ENCODE peak calls at places on chromosomes 1 and 21, in eight cellular contexts. One of them, this sample, is unnamed.

GRCh38 chr21:26966978-26967913 is at the start of gene ADAMTS5:
- DNase-seq in stimulated activated CD4-positive, alpha-beta T cell treated with anti-CD3 and anti-CD28 coated beads, Interleukin-1b, Interleukin-23, amount 100 ng/mL, for 1 hour: no peak
- DNase-seq in neural progenitor cell: peak; percentile 68
- DNase-seq in stimulated activated naive B cell treated with anti-CD40 and anti-IgM and Interleukin-4, amounts not matched to agents 10 μg/mL and 1 μg/mL and 100 μg/mL, for 72 hours: no peak
- DNase-seq in fibroblast of pulmonary artery: peak; percentile 64
- DNase-seq in fibroblast of gingiva: peak; percentile 90
- DNase-seq in CD4-positive, alpha-beta memory T cell: no peak
- DNase-seq in T-helper 9 cell: no peak
- DNase-seq in this sample: no peak

GRCh38 chr1:150299716-150300115 is 6.1 kb downstream of the MRPS21 start:
- DNase-seq in neural progenitor cell: no peak
- DNase-seq in stimulated activated CD4-positive, alpha-beta T cell treated with anti-CD3 and anti-CD28 coated beads, Interleukin-1b, Interleukin-23, amount 100 ng/mL, for 1 hour: no peak
- DNase-seq in CD4-positive, alpha-beta memory T cell: no peak
- DNase-seq in fibroblast of pulmonary artery: no peak
- DNase-seq in T-helper 9 cell: no peak
- DNase-seq in fibroblast of gingiva: no peak
- DNase-seq in stimulated activated naive B cell treated with anti-CD40 and anti-IgM and Interleukin-4, amounts not matched to agents 10 μg/mL and 1 μg/mL and 100 μg/mL, for 72 hours: no peak
- DNase-seq in this sample: no peak

GRCh38 chr1:2543543-2544092 is 12.6 kb upstream of the TNFRSF14 start:
- DNase-seq in stimulated activated CD4-positive, alpha-beta T cell treated with anti-CD3 and anti-CD28 coated beads, Interleukin-1b, Interleukin-23, amount 100 ng/mL, for 1 hour: no peak
- DNase-seq in CD4-positive, alpha-beta memory T cell: peak; percentile 49
- DNase-seq in T-helper 9 cell: peak; percentile 33
- DNase-seq in neural progenitor cell: peak; percentile 90
- DNase-seq in stimulated activated naive B cell treated with anti-CD40 and anti-IgM and Interleukin-4, amounts not matched to agents 10 μg/mL and 1 μg/mL and 100 μg/mL, for 72 hours: no peak
- DNase-seq in fibroblast of pulmonary artery: no peak
- DNase-seq in fibroblast of gingiva: no peak
- DNase-seq in this sample: peak; percentile 46

GRCh38 chr1:11307837-11308236 is 34.8 kb downstream of the UBIAD1 start:
- DNase-seq in T-helper 9 cell: no peak
- DNase-seq in fibroblast of pulmonary artery: peak; percentile 30
- DNase-seq in CD4-positive, alpha-beta memory T cell: no peak
- DNase-seq in neural progenitor cell: no peak
- DNase-seq in stimulated activated naive B cell treated with anti-CD40 and anti-IgM and Interleukin-4, amounts not matched to agents 10 μg/mL and 1 μg/mL and 100 μg/mL, for 72 hours: no peak
- DNase-seq in stimulated activated CD4-positive, alpha-beta T cell treated with anti-CD3 and anti-CD28 coated beads, Interleukin-1b, Interleukin-23, amount 100 ng/mL, for 1 hour: no peak
- DNase-seq in fibroblast of gingiva: no peak
- DNase-seq in this sample: no peak

GRCh38 chr1:236148471-236148847 is 6.1 kb downstream of the GPR137B start:
- DNase-seq in stimulated activated CD4-positive, alpha-beta T cell treated with anti-CD3 and anti-CD28 coated beads, Interleukin-1b, Interleukin-23, amount 100 ng/mL, for 1 hour: no peak
- DNase-seq in CD4-positive, alpha-beta memory T cell: no peak
- DNase-seq in stimulated activated naive B cell treated with anti-CD40 and anti-IgM and Interleukin-4, amounts not matched to agents 10 μg/mL and 1 μg/mL and 100 μg/mL, for 72 hours: peak; percentile 36
- DNase-seq in neural progenitor cell: no peak
- DNase-seq in T-helper 9 cell: no peak
- DNase-seq in fibroblast of gingiva: no peak
- DNase-seq in fibroblast of pulmonary artery: no peak
- DNase-seq in this sample: no peak

GRCh38 chr1:246786606-246787238 is 62.5 kb downstream of the SCCPDH start:
- DNase-seq in T-helper 9 cell: no peak
- DNase-seq in neural progenitor cell: no peak
- DNase-seq in CD4-positive, alpha-beta memory T cell: no peak
- DNase-seq in fibroblast of pulmonary artery: no peak
- DNase-seq in stimulated activated CD4-positive, alpha-beta T cell treated with anti-CD3 and anti-CD28 coated beads, Interleukin-1b, Interleukin-23, amount 100 ng/mL, for 1 hour: no peak
- DNase-seq in stimulated activated naive B cell treated with anti-CD40 and anti-IgM and Interleukin-4, amounts not matched to agents 10 μg/mL and 1 μg/mL and 100 μg/mL, for 72 hours: no peak
- DNase-seq in fibroblast of gingiva: no peak
- DNase-seq in this sample: no peak

GRCh38 chr1:215475719-215476525 is 91.2 kb upstream of the KCTD3 start:
- DNase-seq in neural progenitor cell: no peak
- DNase-seq in T-helper 9 cell: no peak
- DNase-seq in CD4-positive, alpha-beta memory T cell: no peak
- DNase-seq in stimulated activated naive B cell treated with anti-CD40 and anti-IgM and Interleukin-4, amounts not matched to agents 10 μg/mL and 1 μg/mL and 100 μg/mL, for 72 hours: no peak
- DNase-seq in stimulated activated CD4-positive, alpha-beta T cell treated with anti-CD3 and anti-CD28 coated beads, Interleukin-1b, Interleukin-23, amount 100 ng/mL, for 1 hour: no peak
- DNase-seq in fibroblast of gingiva: peak; percentile 72
- DNase-seq in fibroblast of pulmonary artery: peak; percentile 55
- DNase-seq in this sample: no peak

GRCh38 chr1:240341365-240342250 is 249.9 kb downstream of the FMN2 start:
- DNase-seq in fibroblast of pulmonary artery: no peak
- DNase-seq in T-helper 9 cell: no peak
- DNase-seq in fibroblast of gingiva: no peak
- DNase-seq in stimulated activated naive B cell treated with anti-CD40 and anti-IgM and Interleukin-4, amounts not matched to agents 10 μg/mL and 1 μg/mL and 100 μg/mL, for 72 hours: no peak
- DNase-seq in CD4-positive, alpha-beta memory T cell: no peak
- DNase-seq in stimulated activated CD4-positive, alpha-beta T cell treated with anti-CD3 and anti-CD28 coated beads, Interleukin-1b, Interleukin-23, amount 100 ng/mL, for 1 hour: no peak
- DNase-seq in neural progenitor cell: no peak
- DNase-seq in this sample: no peak

GRCh38 chr1:161044535-161044907 is 1.3 kb downstream of the USF1 start:
- DNase-seq in stimulated activated naive B cell treated with anti-CD40 and anti-IgM and Interleukin-4, amounts not matched to agents 10 μg/mL and 1 μg/mL and 100 μg/mL, for 72 hours: no peak
- DNase-seq in neural progenitor cell: peak; percentile 31
- DNase-seq in T-helper 9 cell: no peak
- DNase-seq in stimulated activated CD4-positive, alpha-beta T cell treated with anti-CD3 and anti-CD28 coated beads, Interleukin-1b, Interleukin-23, amount 100 ng/mL, for 1 hour: no peak
- DNase-seq in CD4-positive, alpha-beta memory T cell: peak; percentile 45
- DNase-seq in fibroblast of pulmonary artery: peak; percentile 26
- DNase-seq in fibroblast of gingiva: no peak
- DNase-seq in this sample: no peak

GRCh38 chr1:169694304-169694703 is 17.1 kb downstream of the SELL start:
- DNase-seq in stimulated activated naive B cell treated with anti-CD40 and anti-IgM and Interleukin-4, amounts not matched to agents 10 μg/mL and 1 μg/mL and 100 μg/mL, for 72 hours: no peak
- DNase-seq in T-helper 9 cell: no peak
- DNase-seq in stimulated activated CD4-positive, alpha-beta T cell treated with anti-CD3 and anti-CD28 coated beads, Interleukin-1b, Interleukin-23, amount 100 ng/mL, for 1 hour: no peak
- DNase-seq in neural progenitor cell: no peak
- DNase-seq in CD4-positive, alpha-beta memory T cell: peak; percentile 79
- DNase-seq in fibroblast of pulmonary artery: no peak
- DNase-seq in fibroblast of gingiva: no peak
- DNase-seq in this sample: peak; percentile 45

GRCh38 chr1:64893921-64894320 is 72.4 kb downstream of the JAK1 start:
- DNase-seq in CD4-positive, alpha-beta memory T cell: no peak
- DNase-seq in stimulated activated CD4-positive, alpha-beta T cell treated with anti-CD3 and anti-CD28 coated beads, Interleukin-1b, Interleukin-23, amount 100 ng/mL, for 1 hour: no peak
- DNase-seq in fibroblast of gingiva: no peak
- DNase-seq in stimulated activated naive B cell treated with anti-CD40 and anti-IgM and Interleukin-4, amounts not matched to agents 10 μg/mL and 1 μg/mL and 100 μg/mL, for 72 hours: no peak
- DNase-seq in fibroblast of pulmonary artery: no peak
- DNase-seq in neural progenitor cell: no peak
- DNase-seq in T-helper 9 cell: no peak
- DNase-seq in this sample: no peak